ENCODE peak calls at places on chromosomes 11 and 22, in eight cellular contexts. One of them, this sample, is unnamed.
A peak's percentile ranks its signal among the peaks of the same experiment; 100 is the strongest.

GRCh38 chr11:128934926-128935325 is 7.7 kb downstream of the TP53AIP1 start:
- DNase-seq in GM23338: no peak
- DNase-seq in PC-9: no peak
- DNase-seq in fibroblast of lung: no peak
- DNase-seq in H1: no peak
- DNase-seq in mammary epithelial cell: no peak
- DNase-seq in IMR-90: no peak
- DNase-seq in astrocyte: no peak
- DNase-seq in this sample: no peak

GRCh38 chr11:111213256-111213655 is 32.3 kb upstream of the POU2AF2 start:
- DNase-seq in GM23338: no peak
- DNase-seq in PC-9: no peak
- DNase-seq in fibroblast of lung: no peak
- DNase-seq in H1: no peak
- DNase-seq in mammary epithelial cell: peak; percentile 45
- DNase-seq in IMR-90: peak; percentile 53
- DNase-seq in astrocyte: peak; percentile 33
- DNase-seq in this sample: no peak

GRCh38 chr11:88115828-88116410 is 59.3 kb downstream of the RAB38 start:
- DNase-seq in GM23338: no peak
- DNase-seq in PC-9: no peak
- DNase-seq in fibroblast of lung: no peak
- DNase-seq in H1: no peak
- DNase-seq in mammary epithelial cell: no peak
- DNase-seq in IMR-90: no peak
- DNase-seq in astrocyte: no peak
- DNase-seq in this sample: no peak

GRCh38 chr22:37401401-37401859 is 25.8 kb downstream of the ELFN2 start:
- DNase-seq in GM23338: no peak
- DNase-seq in PC-9: no peak
- DNase-seq in fibroblast of lung: peak; percentile 73
- DNase-seq in H1: no peak
- DNase-seq in mammary epithelial cell: no peak
- DNase-seq in IMR-90: peak; percentile 23
- DNase-seq in astrocyte: peak; percentile 53
- DNase-seq in this sample: no peak

GRCh38 chr22:49084203-49084602 is 743.5 kb downstream of the BRD1 start:
- DNase-seq in GM23338: no peak
- DNase-seq in PC-9: no peak
- DNase-seq in fibroblast of lung: no peak
- DNase-seq in H1: no peak
- DNase-seq in mammary epithelial cell: no peak
- DNase-seq in IMR-90: no peak
- DNase-seq in astrocyte: no peak
- DNase-seq in this sample: no peak

GRCh38 chr11:69657911-69658605 is 17.1 kb downstream of the LTO1 start:
- DNase-seq in GM23338: peak; percentile 88
- DNase-seq in PC-9: no peak
- DNase-seq in fibroblast of lung: no peak
- DNase-seq in H1: peak; percentile 69
- DNase-seq in mammary epithelial cell: no peak
- DNase-seq in IMR-90: peak; percentile 33
- DNase-seq in astrocyte: peak; percentile 41
- DNase-seq in this sample: no peak

GRCh38 chr11:44859528-44859925 is 91.2 kb downstream of the TP53I11 start:
- DNase-seq in GM23338: no peak
- DNase-seq in PC-9: no peak
- DNase-seq in fibroblast of lung: no peak
- DNase-seq in H1: no peak
- DNase-seq in mammary epithelial cell: no peak
- DNase-seq in IMR-90: no peak
- DNase-seq in astrocyte: no peak
- DNase-seq in this sample: no peak

GRCh38 chr11:19715373-19715772 is 2.7 kb downstream of the NAV2 start:
- DNase-seq in GM23338: no peak
- DNase-seq in PC-9: peak; percentile 93
- DNase-seq in fibroblast of lung: peak; percentile 81
- DNase-seq in H1: no peak
- DNase-seq in mammary epithelial cell: peak; percentile 95
- DNase-seq in IMR-90: peak; percentile 98
- DNase-seq in astrocyte: peak; percentile 93
- DNase-seq in this sample: no peak

GRCh38 chr22:26740253-26740652 is 82.9 kb downstream of the MIAT start:
- DNase-seq in GM23338: peak; percentile 36
- DNase-seq in PC-9: no peak
- DNase-seq in fibroblast of lung: no peak
- DNase-seq in H1: no peak
- DNase-seq in mammary epithelial cell: no peak
- DNase-seq in IMR-90: no peak
- DNase-seq in astrocyte: no peak
- DNase-seq in this sample: no peak

GRCh38 chr11:75429902-75430691 is 2.9 kb downstream of the KLHL35 start:
- DNase-seq in GM23338: peak; percentile 74
- DNase-seq in PC-9: no peak
- DNase-seq in fibroblast of lung: peak; percentile 65
- DNase-seq in H1: peak; percentile 68
- DNase-seq in mammary epithelial cell: peak; percentile 58
- DNase-seq in IMR-90: peak; percentile 63
- DNase-seq in astrocyte: peak; percentile 64
- DNase-seq in this sample: no peak

GRCh38 chr22:43750751-43751150 is 61.4 kb downstream of the EFCAB6 start:
- DNase-seq in GM23338: no peak
- DNase-seq in PC-9: no peak
- DNase-seq in fibroblast of lung: no peak
- DNase-seq in H1: no peak
- DNase-seq in mammary epithelial cell: no peak
- DNase-seq in IMR-90: no peak
- DNase-seq in astrocyte: no peak
- DNase-seq in this sample: no peak

GRCh38 chr22:37048133-37048532 is 3.4 kb upstream of the KCTD17 start:
- DNase-seq in GM23338: peak; percentile 40
- DNase-seq in PC-9: no peak
- DNase-seq in fibroblast of lung: no peak
- DNase-seq in H1: no peak
- DNase-seq in mammary epithelial cell: no peak
- DNase-seq in IMR-90: peak; percentile 31
- DNase-seq in astrocyte: no peak
- DNase-seq in this sample: no peak

GRCh38 chr11:11776714-11777113 is 65.1 kb upstream of the USP47 start:
- DNase-seq in GM23338: no peak
- DNase-seq in PC-9: no peak
- DNase-seq in fibroblast of lung: no peak
- DNase-seq in H1: no peak
- DNase-seq in mammary epithelial cell: no peak
- DNase-seq in IMR-90: no peak
- DNase-seq in astrocyte: no peak
- DNase-seq in this sample: no peak

GRCh38 chr11:2791521-2792375 is 92.0 kb upstream of the KCNQ1OT1 start:
- DNase-seq in GM23338: peak; percentile 66
- DNase-seq in PC-9: no peak
- DNase-seq in fibroblast of lung: no peak
- DNase-seq in H1: peak; percentile 53
- DNase-seq in mammary epithelial cell: no peak
- DNase-seq in IMR-90: no peak
- DNase-seq in astrocyte: no peak
- DNase-seq in this sample: no peak

GRCh38 chr22:49574205-49574604 is 253.5 kb downstream of the BRD1 start:
- DNase-seq in GM23338: no peak
- DNase-seq in PC-9: no peak
- DNase-seq in fibroblast of lung: no peak
- DNase-seq in H1: no peak
- DNase-seq in mammary epithelial cell: no peak
- DNase-seq in IMR-90: no peak
- DNase-seq in astrocyte: no peak
- DNase-seq in this sample: no peak

GRCh38 chr11:95519912-95520311 is 269.7 kb downstream of the FAM76B start:
- DNase-seq in GM23338: no peak
- DNase-seq in PC-9: no peak
- DNase-seq in fibroblast of lung: no peak
- DNase-seq in H1: no peak
- DNase-seq in mammary epithelial cell: no peak
- DNase-seq in IMR-90: no peak
- DNase-seq in astrocyte: no peak
- DNase-seq in this sample: no peak

GRCh38 chr22:26462971-26463661 is 20.5 kb downstream of the HPS4 start:
- DNase-seq in GM23338: no peak
- DNase-seq in PC-9: no peak
- DNase-seq in fibroblast of lung: no peak
- DNase-seq in H1: no peak
- DNase-seq in mammary epithelial cell: no peak
- DNase-seq in IMR-90: peak; percentile 19
- DNase-seq in astrocyte: peak; percentile 32
- DNase-seq in this sample: no peak

GRCh38 chr11:128931066-128931465 is 11.6 kb downstream of the TP53AIP1 start:
- DNase-seq in GM23338: no peak
- DNase-seq in PC-9: no peak
- DNase-seq in fibroblast of lung: no peak
- DNase-seq in H1: no peak
- DNase-seq in mammary epithelial cell: no peak
- DNase-seq in IMR-90: no peak
- DNase-seq in astrocyte: no peak
- DNase-seq in this sample: no peak

GRCh38 chr11:64760759-64761417 is 1.1 kb upstream of the PYGM start:
- DNase-seq in GM23338: no peak
- DNase-seq in PC-9: no peak
- DNase-seq in fibroblast of lung: no peak
- DNase-seq in H1: no peak
- DNase-seq in mammary epithelial cell: no peak
- DNase-seq in IMR-90: no peak
- DNase-seq in astrocyte: no peak
- DNase-seq in this sample: no peak

GRCh38 chr11:14451825-14452224 is 47.8 kb downstream of the COPB1 start:
- DNase-seq in GM23338: no peak
- DNase-seq in PC-9: peak; percentile 58
- DNase-seq in fibroblast of lung: no peak
- DNase-seq in H1: no peak
- DNase-seq in mammary epithelial cell: no peak
- DNase-seq in IMR-90: peak; percentile 56
- DNase-seq in astrocyte: no peak
- DNase-seq in this sample: peak; percentile 25

GRCh38 chr11:71086687-71087258 is 165.6 kb downstream of the SHANK2 start:
- DNase-seq in GM23338: peak; percentile 80
- DNase-seq in PC-9: no peak
- DNase-seq in fibroblast of lung: peak; percentile 10
- DNase-seq in H1: peak; percentile 78
- DNase-seq in mammary epithelial cell: peak; percentile 14
- DNase-seq in IMR-90: peak; percentile 10
- DNase-seq in astrocyte: no peak
- DNase-seq in this sample: peak; percentile 56

GRCh38 chr11:38766796-38767195 is 2168.8 kb upstream of the RAG2 start:
- DNase-seq in GM23338: no peak
- DNase-seq in PC-9: no peak
- DNase-seq in fibroblast of lung: no peak
- DNase-seq in H1: no peak
- DNase-seq in mammary epithelial cell: no peak
- DNase-seq in IMR-90: no peak
- DNase-seq in astrocyte: no peak
- DNase-seq in this sample: no peak
- H2AFZ ChIP-seq in GM23338: no peak overlapping the region
- H2AFZ ChIP-seq in PC-9: no peak overlapping the region
- H2AFZ ChIP-seq in fibroblast of lung: no peak overlapping the region
- H2AFZ ChIP-seq in H1: no peak overlapping the region
- H2AFZ ChIP-seq in mammary epithelial cell: no peak overlapping the region
- H2AFZ ChIP-seq in IMR-90: no peak overlapping the region
- H2AFZ ChIP-seq in astrocyte: no peak overlapping the region
- H2AFZ ChIP-seq in this sample: no peak overlapping the region

GRCh38 chr11:67396587-67397398 is 4.9 kb downstream of the PPP1CA start:
- DNase-seq in GM23338: peak; percentile 58
- DNase-seq in PC-9: no peak
- DNase-seq in fibroblast of lung: no peak
- DNase-seq in H1: no peak
- DNase-seq in mammary epithelial cell: no peak
- DNase-seq in IMR-90: no peak
- DNase-seq in astrocyte: no peak
- DNase-seq in this sample: peak; percentile 9
- H3K4me1 ChIP-seq in GM23338: peaks cover 17% of the 10 kb centered on the region
- H3K4me1 ChIP-seq in PC-9: peaks cover 14% of the 10 kb centered on the region
- H3K4me1 ChIP-seq in fibroblast of lung: peaks cover 6% of the 10 kb centered on the region
- H3K4me1 ChIP-seq in H1: peaks cover 9% of the 10 kb centered on the region
- H3K4me1 ChIP-seq in mammary epithelial cell: peaks cover 14% of the 10 kb centered on the region
- H3K4me1 ChIP-seq in IMR-90: peaks cover 13% of the 10 kb centered on the region
- H3K4me1 ChIP-seq in astrocyte: peaks cover 19% of the 10 kb centered on the region
- H3K4me1 ChIP-seq in this sample: peaks cover 32% of the 10 kb centered on the region

DNA sequence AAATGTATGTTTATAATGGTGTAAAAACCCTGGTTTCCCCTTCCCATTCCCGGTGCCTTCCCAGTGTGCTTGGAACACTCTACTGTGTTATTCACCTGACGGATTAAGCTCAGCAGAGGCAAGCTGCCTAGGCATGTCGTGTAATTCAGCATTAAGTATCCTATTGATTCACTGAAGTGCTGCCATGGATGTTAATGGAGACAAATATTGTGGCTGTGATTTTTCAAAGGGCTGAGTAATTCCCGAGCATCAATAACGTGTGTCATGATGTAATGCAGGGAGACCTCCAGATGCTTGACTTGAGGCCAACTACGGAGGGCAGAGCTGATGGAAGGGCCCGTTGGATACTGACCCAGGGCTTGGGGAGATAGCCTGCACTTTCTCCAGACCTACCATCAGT is 269.0 kb downstream of the ST3GAL4 start:
- DNase-seq in GM23338: no peak
- DNase-seq in PC-9: no peak
- DNase-seq in fibroblast of lung: no peak
- DNase-seq in H1: no peak
- DNase-seq in mammary epithelial cell: no peak
- DNase-seq in IMR-90: no peak
- DNase-seq in astrocyte: peak; percentile 71
- DNase-seq in this sample: no peak
- H2AFZ ChIP-seq in GM23338: no peak overlapping the region
- H2AFZ ChIP-seq in PC-9: no peak overlapping the region
- H2AFZ ChIP-seq in fibroblast of lung: no peak overlapping the region
- H2AFZ ChIP-seq in H1: no peak overlapping the region
- H2AFZ ChIP-seq in mammary epithelial cell: no peak overlapping the region
- H2AFZ ChIP-seq in IMR-90: no peak overlapping the region
- H2AFZ ChIP-seq in astrocyte: no peak overlapping the region
- H2AFZ ChIP-seq in this sample: no peak overlapping the region

GRCh38 chr22:23153994-23154393 is 8.7 kb downstream of the RAB36 start:
- DNase-seq in GM23338: peak; percentile 42
- DNase-seq in PC-9: no peak
- DNase-seq in fibroblast of lung: no peak
- DNase-seq in H1: no peak
- DNase-seq in mammary epithelial cell: no peak
- DNase-seq in IMR-90: no peak
- DNase-seq in astrocyte: no peak
- DNase-seq in this sample: no peak

GRCh38 chr22:23151827-23152226 is 6.5 kb downstream of the RAB36 start:
- DNase-seq in GM23338: no peak
- DNase-seq in PC-9: no peak
- DNase-seq in fibroblast of lung: no peak
- DNase-seq in H1: no peak
- DNase-seq in mammary epithelial cell: no peak
- DNase-seq in IMR-90: no peak
- DNase-seq in astrocyte: no peak
- DNase-seq in this sample: no peak

GRCh38 chr22:23154461-23154860 is 9.2 kb downstream of the RAB36 start:
- DNase-seq in GM23338: no peak
- DNase-seq in PC-9: no peak
- DNase-seq in fibroblast of lung: no peak
- DNase-seq in H1: no peak
- DNase-seq in mammary epithelial cell: no peak
- DNase-seq in IMR-90: no peak
- DNase-seq in astrocyte: no peak
- DNase-seq in this sample: no peak

GRCh38 chr22:23150762-23151161 is 5.5 kb downstream of the RAB36 start:
- DNase-seq in GM23338: no peak
- DNase-seq in PC-9: no peak
- DNase-seq in fibroblast of lung: no peak
- DNase-seq in H1: no peak
- DNase-seq in mammary epithelial cell: no peak
- DNase-seq in IMR-90: no peak
- DNase-seq in astrocyte: no peak
- DNase-seq in this sample: no peak

GRCh38 chr22:23152238-23153114 is 7.2 kb downstream of the RAB36 start:
- DNase-seq in GM23338: no peak
- DNase-seq in PC-9: no peak
- DNase-seq in fibroblast of lung: no peak
- DNase-seq in H1: no peak
- DNase-seq in mammary epithelial cell: no peak
- DNase-seq in IMR-90: no peak
- DNase-seq in astrocyte: no peak
- DNase-seq in this sample: peak; percentile 79
- H3K4me1 ChIP-seq in GM23338: peaks cover 9% of the 10 kb centered on the region
- H3K4me1 ChIP-seq in PC-9: peaks cover 27% of the 10 kb centered on the region
- H3K4me1 ChIP-seq in fibroblast of lung: no peaks in the 10 kb centered on the region
- H3K4me1 ChIP-seq in H1: peaks cover 17% of the 10 kb centered on the region
- H3K4me1 ChIP-seq in mammary epithelial cell: peaks cover 20% of the 10 kb centered on the region
- H3K4me1 ChIP-seq in IMR-90: peaks cover 2% of the 10 kb centered on the region
- H3K4me1 ChIP-seq in astrocyte: peaks cover 1% of the 10 kb centered on the region
- H3K4me1 ChIP-seq in this sample: peaks cover 56% of the 10 kb centered on the region